ENCODE peak calls at places on chromosomes 1 and 21, in five cellular contexts. L is CD8-positive, alpha-beta T cell; H is PC-3; G is SJCRH30; C is neural progenitor cell. P is an unnamed sample.

GRCh38 chr1:208717490-208717889 is 473.3 kb upstream of the PLXNA2 start:
- DNase-seq in H (no peak), L (no peak), C (peak; percentile 18), G (no peak), P (no peak)

GRCh38 chr1:107047602-107048001 is 8.9 kb upstream of the PRMT6 start:
- DNase-seq in C (no peak), G (no peak), H (no peak), L (no peak), P (no peak)

GRCh38 chr1:2248854-2249558 is 20.9 kb downstream of the SKI start:
- DNase-seq in C (no peak), L (no peak), H (no peak), G (no peak), P (no peak)

GRCh38 chr1:11458811-11459275 is 20.1 kb upstream of the DISP3 start:
- DNase-seq in G (no peak), H (peak; percentile 14), L (no peak), C (peak; percentile 16), P (no peak)

GRCh38 chr1:170807432-170807831 is 127.9 kb upstream of the MROH9 start:
- DNase-seq in L (no peak), H (peak; percentile 49), G (no peak), C (no peak), P (no peak)

GRCh38 chr1:18297896-18298648 is 182.7 kb upstream of the KLHDC7A start:
- DNase-seq in L (no peak), H (no peak), C (peak; percentile 44), G (peak; percentile 5), P (no peak)

GRCh38 chr1:82225407-82226197 is 424.9 kb downstream of the ADGRL2 start:
- DNase-seq in L (no peak), C (no peak), G (peak; percentile 72), H (peak; percentile 37), P (no peak)

GRCh38 chr1:51519857-51520699 is 1.0 kb upstream of the EPS15 start:
- DNase-seq in H (peak; percentile 68), G (no peak), C (no peak), L (no peak), P (no peak)

GRCh38 chr1:32398401-32398800 is 4.2 kb upstream of the BSDC1 start:
- DNase-seq in L (no peak), H (no peak), C (no peak), G (no peak), P (no peak)

GRCh38 chr21:43304206-43304605 is 122.7 kb downstream of the SIK1 start:
- DNase-seq in C (no peak), G (no peak), H (no peak), L (no peak), P (no peak)

GRCh38 chr1:40110389-40110788 is 13.3 kb upstream of the PPT1 start:
- DNase-seq in G (no peak), L (no peak), C (no peak), H (no peak), P (no peak)

GRCh38 chr1:107195476-107195875 is 54.6 kb downstream of the NTNG1 start:
- DNase-seq in G (no peak), C (no peak), L (no peak), H (no peak), P (no peak)

DNA sequence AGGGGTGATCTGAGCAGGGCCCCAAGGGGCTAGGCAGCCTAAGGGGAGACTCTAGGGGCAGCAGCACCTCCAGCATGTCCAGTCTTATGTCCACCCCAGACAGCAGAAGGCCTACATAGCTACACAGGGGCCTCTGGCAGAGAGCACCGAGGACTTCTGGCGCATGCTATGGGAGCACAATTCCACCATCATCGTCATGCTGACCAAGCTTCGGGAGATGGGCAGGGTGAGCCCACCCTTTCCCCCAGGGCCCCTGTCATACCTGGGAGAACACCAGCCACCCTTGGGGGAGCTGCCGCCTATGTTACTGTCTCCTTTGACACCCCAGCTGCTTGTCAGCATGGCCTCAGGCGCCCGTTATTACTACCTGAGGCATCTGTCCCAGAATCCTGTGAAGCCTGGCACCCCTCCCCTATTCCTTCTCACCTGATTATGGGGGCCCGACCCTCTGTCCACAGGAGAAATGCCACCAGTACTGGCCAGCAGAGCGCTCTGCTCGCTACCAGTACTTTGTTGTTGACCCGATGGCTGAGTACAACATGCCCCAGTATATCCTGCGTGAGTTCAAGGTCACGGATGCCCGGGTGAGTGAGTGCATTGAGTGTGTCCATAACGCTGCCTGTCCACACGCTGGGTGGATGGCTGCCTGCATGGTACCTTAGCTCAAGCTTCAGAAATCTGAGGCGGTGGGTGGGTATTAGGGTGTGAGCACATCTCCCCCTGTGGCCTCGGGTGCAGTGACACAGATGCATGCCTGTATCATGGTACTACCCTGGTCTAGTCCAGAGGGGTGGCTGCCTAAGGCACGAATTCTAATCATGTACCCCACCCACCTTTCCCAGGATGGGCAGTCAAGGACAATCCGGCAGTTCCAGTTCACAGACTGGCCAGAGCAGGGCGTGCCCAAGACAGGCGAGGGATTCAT is 29.7 kb upstream of the KDM4A start:
- DNase-seq in G (no peak), L (no peak), H (no peak), C (no peak), P (no peak)
- H3K36me3 ChIP-seq in G (peaks cover 11% of the 10 kb centered on the region), L (no peaks in the 10 kb centered on the region), H (peaks cover 11% of the 10 kb centered on the region), C (no peaks in the 10 kb centered on the region), P (no peaks in the 10 kb centered on the region)

GRCh38 chr21:41381731-41382130 is 19.9 kb downstream of the MX2 start:
- DNase-seq in C (no peak), G (no peak), H (no peak), L (no peak), P (no peak)
- H3K36me3 ChIP-seq in C (no peaks in the 10 kb centered on the region), G (no peaks in the 10 kb centered on the region), H (no peaks in the 10 kb centered on the region), L (peaks cover 39% of the 10 kb centered on the region), P (peaks cover 32% of the 10 kb centered on the region)

GRCh38 chr1:183138301-183138700 is 47.8 kb upstream of the LAMC2 start:
- DNase-seq in H (no peak), C (no peak), L (no peak), G (no peak), P (no peak)
- H3K36me3 ChIP-seq in H (peaks cover 40% of the 10 kb centered on the region), C (peaks cover 8% of the 10 kb centered on the region), L (no peaks in the 10 kb centered on the region), G (peaks cover 61% of the 10 kb centered on the region), P (no peaks in the 10 kb centered on the region)

DNA sequence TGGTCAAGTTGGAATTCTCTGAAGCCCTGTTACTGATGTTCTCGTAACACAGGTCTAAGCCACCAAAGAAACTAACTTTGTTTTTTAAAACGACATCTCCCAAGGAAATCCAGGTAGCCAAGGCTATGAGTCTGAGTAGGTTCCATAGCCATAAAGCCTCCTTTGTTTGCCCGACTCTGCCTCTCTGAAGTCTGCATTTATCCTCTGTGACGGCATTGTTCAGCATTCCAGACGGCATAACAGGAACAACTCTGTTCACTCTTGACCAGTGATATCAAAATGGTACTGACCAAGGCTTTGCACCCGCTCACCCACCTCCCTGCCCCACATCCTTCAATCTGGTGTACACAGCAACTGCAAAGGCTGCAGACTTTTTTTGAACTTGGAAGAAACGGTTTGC is 14.8 kb downstream of the URB1 start:
- DNase-seq in C (no peak), L (no peak), G (no peak), H (no peak), P (no peak)
- H3K36me3 ChIP-seq in C (peaks cover 7% of the 10 kb centered on the region), L (peaks cover 23% of the 10 kb centered on the region), G (peaks cover 55% of the 10 kb centered on the region), H (peaks cover 64% of the 10 kb centered on the region), P (peaks cover 25% of the 10 kb centered on the region)

DNA sequence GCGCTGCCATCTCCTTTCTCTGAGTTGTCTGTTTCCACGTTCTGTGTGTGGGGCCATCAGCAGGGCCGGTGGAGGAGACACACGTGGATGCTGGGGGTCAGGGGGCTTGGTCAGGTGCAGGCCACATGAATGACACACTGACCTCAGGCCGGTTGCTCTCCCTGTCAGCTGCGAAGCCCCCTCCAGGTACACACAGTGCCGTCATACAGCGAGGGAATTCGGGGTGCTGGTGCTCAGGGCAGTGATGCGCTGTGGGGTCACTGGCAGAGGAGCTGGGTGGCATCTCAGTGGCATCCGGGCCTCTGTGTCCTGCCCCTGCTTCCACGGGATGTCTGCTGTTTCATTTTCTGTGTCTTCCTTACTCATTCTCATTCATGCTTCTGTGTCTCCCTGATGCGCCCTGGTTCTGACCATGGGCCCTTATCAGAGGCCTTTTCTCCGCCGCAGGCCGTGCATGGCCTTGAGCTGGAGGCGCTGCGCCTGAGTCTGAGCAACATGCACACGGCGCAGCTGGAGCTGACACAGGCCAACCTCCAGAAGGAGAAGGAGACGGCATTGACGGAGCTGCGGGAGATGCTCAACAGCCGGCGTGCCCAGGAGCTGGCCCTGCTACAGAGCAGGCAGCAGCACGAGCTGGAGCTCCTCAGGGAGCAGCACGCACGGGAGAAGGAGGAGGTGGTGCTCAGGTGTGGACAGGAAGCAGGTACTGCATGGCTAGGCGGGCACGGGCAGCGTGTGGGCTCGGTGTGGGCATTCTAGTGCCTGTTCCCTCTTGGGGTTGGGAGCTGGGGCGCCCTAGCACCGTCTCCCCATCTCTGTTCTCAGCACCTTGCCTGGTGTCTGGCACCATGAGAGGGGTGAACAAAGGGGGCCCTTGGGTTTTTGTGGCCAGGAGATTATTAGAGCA is 22.6 kb downstream of the PCNT start:
- DNase-seq in C (no peak), H (no peak), G (no peak), L (no peak), P (no peak)
- H3K36me3 ChIP-seq in C (no peaks in the 10 kb centered on the region), H (peaks cover 44% of the 10 kb centered on the region), G (peaks cover 54% of the 10 kb centered on the region), L (peaks cover 31% of the 10 kb centered on the region), P (peaks cover 34% of the 10 kb centered on the region)

DNA sequence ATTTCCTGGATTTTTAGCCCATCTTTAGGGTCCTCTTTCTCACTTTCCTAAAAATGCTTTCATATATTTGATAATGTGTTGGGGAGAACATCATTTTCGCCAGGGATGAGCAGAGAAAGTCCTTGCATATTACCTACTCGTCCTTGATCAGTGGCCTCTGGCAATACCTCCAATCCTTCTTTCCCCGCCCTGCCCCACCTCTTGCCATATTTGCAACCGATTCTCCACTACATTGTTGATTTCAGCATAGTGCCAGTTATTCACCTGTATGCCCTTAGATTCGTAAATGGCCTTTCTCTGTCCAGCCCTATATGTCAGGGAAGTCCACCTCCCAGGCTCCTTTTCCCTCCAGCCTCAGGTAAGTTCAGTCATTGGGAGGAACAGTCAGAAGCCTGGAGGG is 13.5 kb upstream of the F3 start:
- DNase-seq in L (no peak), H (no peak), G (no peak), C (no peak), P (no peak)
- H3K36me3 ChIP-seq in L (no peaks in the 10 kb centered on the region), H (no peaks in the 10 kb centered on the region), G (no peaks in the 10 kb centered on the region), C (no peaks in the 10 kb centered on the region), P (no peaks in the 10 kb centered on the region)

DNA sequence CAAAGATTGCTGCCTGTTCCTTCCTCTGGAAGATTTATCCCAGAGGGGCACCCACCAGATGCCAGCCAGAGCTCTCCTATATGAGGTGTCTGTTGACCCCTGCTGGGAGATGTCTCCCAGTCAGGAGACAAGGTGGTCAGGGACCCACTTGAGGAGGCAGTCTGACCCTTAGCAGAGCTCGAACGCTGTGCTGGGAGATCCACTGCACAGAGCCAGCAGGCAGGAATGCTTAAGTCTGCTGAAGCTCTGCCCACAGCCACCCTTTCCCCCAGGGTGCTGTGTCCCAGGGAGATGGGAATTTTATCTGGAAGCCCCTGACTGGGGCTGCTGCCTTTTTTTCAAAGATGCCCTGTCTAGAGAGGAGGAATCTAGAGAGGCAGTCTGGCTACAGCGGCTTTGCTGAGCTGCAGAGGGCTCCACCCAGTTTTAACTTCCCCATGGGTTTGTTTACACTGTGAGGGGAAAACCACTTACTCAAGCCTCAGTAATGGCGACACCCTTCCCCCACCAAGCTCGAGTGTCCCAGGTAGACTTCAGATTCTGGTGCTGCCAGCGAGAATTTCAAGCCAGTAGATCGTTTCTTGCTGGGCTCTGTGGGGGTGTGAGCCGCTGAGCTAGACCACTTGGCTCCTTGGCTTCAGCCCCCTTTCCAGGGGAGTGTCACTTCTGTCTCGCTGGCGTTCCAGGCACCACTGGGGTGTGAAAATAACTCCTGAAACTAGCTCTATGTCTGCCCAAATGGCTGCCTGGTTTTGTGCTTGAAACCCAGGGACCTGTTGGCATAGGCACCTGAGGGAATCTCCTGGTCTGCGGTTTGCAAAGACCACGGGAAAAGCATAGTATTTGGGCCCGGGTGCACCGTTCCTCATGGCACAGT is 51.1 kb upstream of the PDC start:
- DNase-seq in C (no peak), L (no peak), G (no peak), H (peak; percentile 46), P (no peak)
- H3K36me3 ChIP-seq in C (no peaks in the 10 kb centered on the region), L (no peaks in the 10 kb centered on the region), G (no peaks in the 10 kb centered on the region), H (no peaks in the 10 kb centered on the region), P (no peaks in the 10 kb centered on the region)

GRCh38 chr1:223802032-223802431 is 43.7 kb downstream of the TP53BP2 start:
- DNase-seq in L (no peak), C (no peak), G (no peak), H (no peak), P (no peak)
- H3K36me3 ChIP-seq in L (peaks cover 37% of the 10 kb centered on the region), C (peaks cover 28% of the 10 kb centered on the region), G (peaks cover 84% of the 10 kb centered on the region), H (peaks cover 43% of the 10 kb centered on the region), P (peaks cover 47% of the 10 kb centered on the region)